ENCODE peak calls at places on chromosome 10, in six cellular contexts. O is MM.1S, K is spleen, L is breast epithelium, C is psoas muscle, T is body of pancreas. Z is an unnamed sample. For H3K4me1, the result is how much of the 10 kb centered on the place peaks cover.

GRCh38 chr10:45505336-45505735 is 131.3 kb downstream of the ALOX5 start:
- DNase-seq in K (no peak), O (no peak), L (no peak), C (no peak), T (no peak), Z (no peak)

GRCh38 chr10:52644678-52645434 is 127.7 kb downstream of the MBL2 start:
- DNase-seq in L (no peak), C (no peak), T (peak), O (peak), K (no peak), Z (peak)

GRCh38 chr10:47449102-47449978 is 34.6 kb downstream of the ANXA8 start:
- DNase-seq in T (no peak), K (peak), L (no peak), C (no peak), O (no peak), Z (no peak)

GRCh38 chr10:3783313-3783689 is 1.7 kb downstream of the KLF6 start:
- DNase-seq in T (peak), L (peak), O (peak), C (peak), K (peak), Z (peak)

GRCh38 chr10:17795807-17796596 is 13.1 kb upstream of the MRC1 start:
- DNase-seq in C (no peak), O (no peak), T (no peak), L (no peak), K (no peak), Z (no peak)

GRCh38 chr10:49609283-49610014 is 661 bp upstream of the SLC18A3 start:
- DNase-seq in L (no peak), K (peak), C (no peak), T (no peak), O (no peak), Z (no peak)

GRCh38 chr10:70007116-70007820 is 45.4 kb upstream of the MACROH2A2 start:
- DNase-seq in C (no peak), L (no peak), O (no peak), K (no peak), T (no peak), Z (no peak)

GRCh38 chr10:4545077-4545476 is 280.9 kb upstream of the AKR1E2 start:
- DNase-seq in T (no peak), L (no peak), K (no peak), C (no peak), O (no peak), Z (no peak)

GRCh38 chr10:61408065-61408464 is 45.1 kb downstream of the TMEM26 start:
- DNase-seq in T (no peak), L (no peak), C (no peak), K (no peak), O (no peak), Z (no peak)

GRCh38 chr10:133325761-133326463 is 10.8 kb downstream of the CALY start:
- DNase-seq in L (no peak), O (no peak), C (no peak), K (no peak), T (no peak), Z (no peak)

GRCh38 chr10:90418869-90419652 is 438.8 kb downstream of the HTR7 start:
- DNase-seq in L (no peak), O (no peak), T (no peak), C (no peak), K (no peak), Z (no peak)

GRCh38 chr10:89216056-89216455 is 8.9 kb upstream of the CH25H start:
- DNase-seq in K (no peak), O (no peak), C (no peak), L (no peak), T (no peak), Z (no peak)

GRCh38 chr10:1233031-1233430 is 176.8 kb downstream of the WDR37 start:
- DNase-seq in T (no peak), L (no peak), O (no peak), K (peak), C (no peak), Z (no peak)

GRCh38 chr10:33716461-33717267 is 382.2 kb upstream of the NRP1 start:
- DNase-seq in C (no peak), O (no peak), T (no peak), K (no peak), L (no peak), Z (no peak)

GRCh38 chr10:126921974-126922525 is 16.8 kb downstream of the DOCK1 start:
- DNase-seq in O (no peak), C (no peak), T (no peak), L (no peak), K (no peak), Z (no peak)

GRCh38 chr10:52353960-52354394 is 39.9 kb downstream of the DKK1 start:
- DNase-seq in C (no peak), L (no peak), T (no peak), O (no peak), K (no peak), Z (no peak)

GRCh38 chr10:88592425-88592824 is 5.9 kb downstream of the LIPJ start:
- DNase-seq in T (no peak), K (no peak), C (no peak), O (no peak), L (no peak), Z (no peak)

GRCh38 chr10:61110188-61110844 is 166.3 kb upstream of the RHOBTB1 start:
- DNase-seq in L (no peak), K (no peak), O (no peak), C (no peak), T (no peak), Z (no peak)

GRCh38 chr10:101226888-101227736 is 2.2 kb downstream of the LBX1 start:
- DNase-seq in T (no peak), C (no peak), K (no peak), L (no peak), O (no peak), Z (no peak)
- H3K4me1 ChIP-seq in T (half or more), C (under half), K (half or more), L (under half), O (under half), Z (under half)

GRCh38 chr10:51343391-51343790 is 269.1 kb downstream of the PRKG1 start:
- DNase-seq in L (no peak), K (no peak), O (no peak), C (no peak), T (no peak), Z (no peak)

GRCh38 chr10:51344371-51344770 is 270.1 kb downstream of the PRKG1 start:
- DNase-seq in K (no peak), O (no peak), L (no peak), T (no peak), C (no peak), Z (no peak)

GRCh38 chr10:51342381-51342780 is 268.1 kb downstream of the PRKG1 start:
- DNase-seq in O (no peak), C (no peak), K (no peak), T (no peak), L (no peak), Z (no peak)

GRCh38 chr10:51341216-51341615 is 266.9 kb downstream of the PRKG1 start:
- DNase-seq in C (no peak), K (no peak), L (no peak), O (no peak), T (no peak), Z (no peak)
- TF ChIP-seq CTCF in C (no peak), K (no peak), L (no peak), O (no peak), T (no peak), Z (no peak)

GRCh38 chr10:110861476-110861875 is 10.3 kb upstream of the PDCD4 start:
- DNase-seq in K (no peak), T (no peak), C (no peak), L (no peak), O (no peak), Z (no peak)
- H3K4me1 ChIP-seq in K (half or more), T (half or more), C (under half), L (under half), O (half or more), Z (under half)

GRCh38 chr10:43076876-43077420 is at the start of gene RET:
- DNase-seq in L (no peak), K (no peak), T (peak), C (peak), O (no peak), Z (peak)

GRCh38 chr10:43074827-43075611 is 1.9 kb upstream of the RET start:
- DNase-seq in K (peak), L (no peak), C (peak), T (no peak), O (no peak), Z (no peak)

GRCh38 chr10:43074409-43074808 is 2.5 kb upstream of the RET start:
- DNase-seq in L (no peak), O (no peak), K (peak), C (peak), T (no peak), Z (no peak)

GRCh38 chr10:43076311-43076875 is 476 bp upstream of the RET start:
- DNase-seq in K (no peak), O (no peak), T (no peak), L (no peak), C (no peak), Z (peak)

GRCh38 chr10:43075612-43076003 is 1.3 kb upstream of the RET start:
- DNase-seq in C (no peak), K (no peak), O (no peak), T (no peak), L (no peak), Z (no peak)
- TF ChIP-seq CTCF in C (no peak), K (no peak), O (no peak), T (no peak), L (no peak), Z (peak)

DNA sequence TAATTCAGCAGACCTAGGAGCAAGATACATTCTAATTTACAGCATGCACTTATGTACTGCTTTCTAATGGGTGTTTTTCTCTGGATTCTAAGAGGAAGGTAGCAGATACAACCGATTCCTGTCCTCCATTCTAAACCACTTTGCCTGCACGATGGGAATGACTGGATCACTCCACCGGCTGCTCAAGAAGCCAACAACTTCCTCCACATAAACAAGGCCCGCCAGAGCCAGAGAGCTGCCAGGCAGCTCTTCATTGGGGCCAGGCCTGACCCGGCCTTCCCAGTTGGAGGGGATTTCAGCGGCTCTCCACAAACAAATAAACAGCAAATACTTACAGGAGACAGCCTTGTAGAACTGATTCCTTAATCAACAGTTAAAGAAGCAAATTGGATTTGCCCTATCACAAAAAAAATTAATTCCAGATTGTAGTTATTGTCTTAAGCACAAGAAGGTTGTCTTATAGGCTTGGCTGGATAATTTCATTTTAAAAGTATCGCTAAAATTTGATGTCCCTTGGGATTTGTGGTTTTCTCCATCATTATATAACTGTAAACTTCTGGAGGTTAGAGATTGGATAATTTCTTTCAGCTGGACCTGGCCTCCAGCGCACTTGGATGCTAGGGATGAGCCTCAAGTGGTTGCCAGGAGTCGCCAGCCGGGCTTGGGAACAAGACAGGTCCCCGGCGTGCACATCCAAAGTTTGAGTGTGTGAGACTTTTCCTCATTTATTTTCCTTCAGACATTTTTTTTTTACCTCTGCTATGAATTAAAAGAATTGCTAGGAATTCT is 20.9 kb downstream of the EBF3 start:
- DNase-seq in L (no peak), K (peak), C (no peak), O (no peak), T (no peak), Z (no peak)
- H3K4me1 ChIP-seq in L (under half), K (under half), C (half or more), O (under half), T (under half), Z (under half)

GRCh38 chr10:83166344-83166743 is 973.0 kb upstream of the GHITM start:
- DNase-seq in O (peak), C (no peak), T (peak), K (no peak), L (no peak), Z (peak)
- TF ChIP-seq CTCF in O (no peak), C (no peak), T (no peak), K (no peak), L (no peak), Z (no peak)